ENCODE peak calls at places on chromosomes 4 and X, in eight cellular contexts. S is fibroblast of pulmonary artery, I is ovary, O is brain microvascular endothelial cell, W is cardiac fibroblast, J is A549, Z is lung, B is progenitor cell of endocrine pancreas. M is an unnamed sample.

GRCh38 chr4:83781434-83781833 is 245.5 kb downstream of the GPAT3 start:
- DNase-seq in S (no peak), I (no peak), O (no peak), W (no peak), J (no peak), Z (no peak), B (no peak), M (no peak)

GRCh38 chrX:17738002-17738713 is 865 bp downstream of the SCML1 start:
- DNase-seq in S (no peak), I (peak; percentile 63), O (peak; percentile 4), W (peak; percentile 36), J (peak; percentile 37), Z (peak; percentile 43), B (no peak), M (peak; percentile 26)

GRCh38 chr4:169271692-169272007 is 894 bp upstream of the SH3RF1 start:
- DNase-seq in S (no peak), I (no peak), O (no peak), W (no peak), J (no peak), Z (no peak), B (no peak), M (no peak)

GRCh38 chrX:73765776-73766465 is 202.9 kb downstream of the CHIC1 start:
- DNase-seq in S (no peak), I (no peak), O (no peak), W (no peak), J (no peak), Z (no peak), B (no peak), M (no peak)

GRCh38 chr4:165506780-165507305 is 128.0 kb downstream of the CPE start:
- DNase-seq in S (no peak), I (no peak), O (no peak), W (no peak), J (no peak), Z (no peak), B (no peak), M (no peak)

GRCh38 chr4:163544407-163545038 is 50.0 kb downstream of the TMA16 start:
- DNase-seq in S (peak; percentile 63), I (peak; percentile 51), O (peak; percentile 35), W (peak; percentile 66), J (peak; percentile 33), Z (peak; percentile 44), B (peak; percentile 41), M (peak; percentile 68)

GRCh38 chrX:109384569-109385174 is 97.2 kb downstream of the GUCY2F start:
- DNase-seq in S (peak; percentile 61), I (no peak), O (peak; percentile 18), W (peak; percentile 54), J (peak; percentile 11), Z (no peak), B (no peak), M (peak; percentile 32)

GRCh38 chr4:89489338-89489771 is 181.8 kb upstream of the GPRIN3 start:
- DNase-seq in S (no peak), I (no peak), O (no peak), W (no peak), J (no peak), Z (no peak), B (no peak), M (no peak)

GRCh38 chr4:26763649-26764048 is 97.0 kb upstream of the STIM2 start:
- DNase-seq in S (no peak), I (no peak), O (no peak), W (no peak), J (no peak), Z (no peak), B (no peak), M (no peak)

GRCh38 chr4:118224239-118224829 is 128.5 kb downstream of the PRSS12 start:
- DNase-seq in S (peak; percentile 81), I (no peak), O (peak; percentile 14), W (peak; percentile 82), J (peak; percentile 52), Z (no peak), B (no peak), M (no peak)

GRCh38 chr4:8401665-8402064 is 38.9 kb downstream of the ACOX3 start:
- DNase-seq in S (no peak), I (peak; percentile 23), O (no peak), W (no peak), J (no peak), Z (no peak), B (no peak), M (no peak)

GRCh38 chrX:41913476-41913875 is 9.9 kb downstream of the CASK start:
- DNase-seq in S (no peak), I (no peak), O (no peak), W (no peak), J (no peak), Z (no peak), B (no peak), M (no peak)

GRCh38 chr4:53128959-53129358 is 236.9 kb downstream of the SCFD2 start:
- DNase-seq in S (peak; percentile 68), I (peak; percentile 68), O (no peak), W (peak; percentile 43), J (no peak), Z (no peak), B (no peak), M (no peak)

GRCh38 chr4:55947912-55948725 is 626 bp upstream of the CEP135 start:
- DNase-seq in S (peak; percentile 97), I (no peak), O (peak; percentile 93), W (peak; percentile 97), J (peak; percentile 63), Z (no peak), B (no peak), M (peak; percentile 2)

GRCh38 chr4:153988446-153988845 is 199.6 kb upstream of the SFRP2 start:
- DNase-seq in S (peak; percentile 52), I (no peak), O (no peak), W (peak; percentile 31), J (no peak), Z (no peak), B (no peak), M (peak; percentile 20)

GRCh38 chrX:43557792-43558191 is 98.3 kb upstream of the MAOA start:
- DNase-seq in S (peak; percentile 74), I (peak; percentile 57), O (peak; percentile 49), W (peak; percentile 75), J (peak; percentile 68), Z (peak; percentile 53), B (peak; percentile 37), M (peak; percentile 55)

GRCh38 chr4:76434901-76435688 is at the start of gene SHROOM3:
- DNase-seq in S (no peak), I (no peak), O (peak; percentile 5), W (no peak), J (no peak), Z (no peak), B (no peak), M (peak; percentile 18)

GRCh38 chrX:49096419-49096818 is 16.7 kb upstream of the WDR45 start:
- DNase-seq in S (no peak), I (no peak), O (no peak), W (no peak), J (no peak), Z (no peak), B (no peak), M (no peak)
- TF ChIP-seq CTCF in S (no peak), I (no peak), O (no peak), W (no peak), J (no peak), Z (no peak), B (no peak), M (no peak)

GRCh38 chr4:69999420-69999819 is 3.7 kb downstream of the STATH start:
- DNase-seq in S (peak; percentile 19), I (no peak), O (no peak), W (peak; percentile 13), J (no peak), Z (no peak), B (no peak), M (no peak)

GRCh38 chr4:70000713-70001112 is 4.9 kb downstream of the STATH start:
- DNase-seq in S (no peak), I (no peak), O (no peak), W (no peak), J (no peak), Z (no peak), B (no peak), M (no peak)

GRCh38 chr4:69994782-69995181 is 984 bp upstream of the STATH start:
- DNase-seq in S (no peak), I (no peak), O (no peak), W (no peak), J (no peak), Z (no peak), B (no peak), M (no peak)

GRCh38 chr4:69991016-69991415 is 4.8 kb upstream of the STATH start:
- DNase-seq in S (no peak), I (no peak), O (no peak), W (no peak), J (no peak), Z (no peak), B (no peak), M (no peak)

DNA sequence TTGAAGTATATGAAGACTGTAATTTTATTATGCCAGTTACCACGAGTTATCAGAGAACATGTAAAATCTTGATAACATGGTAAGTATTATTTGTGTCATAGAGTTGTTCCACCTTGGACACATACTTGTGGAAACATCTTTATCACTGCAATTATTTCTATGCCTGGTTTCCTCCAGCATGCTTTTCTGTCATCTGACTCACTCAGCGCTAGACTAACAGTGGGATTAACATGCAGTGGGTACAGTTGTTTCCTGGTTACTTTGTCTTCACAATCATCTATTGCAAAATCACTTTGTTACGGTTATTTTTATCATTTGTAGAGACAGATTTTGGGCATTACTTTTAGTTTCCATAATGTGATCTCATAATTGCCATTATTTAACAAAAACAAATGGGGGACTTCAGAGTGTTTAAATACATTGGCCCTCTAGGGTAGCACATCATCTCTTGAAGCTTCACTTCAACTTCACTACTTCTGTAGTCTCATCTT is at the start of gene STATH:
- DNase-seq in S (peak; percentile 71), I (no peak), O (no peak), W (peak; percentile 5), J (no peak), Z (no peak), B (no peak), M (no peak)
- TF ChIP-seq CTCF in S (no peak), I (no peak), O (no peak), W (no peak), J (no peak), Z (no peak), B (no peak), M (no peak)

DNA sequence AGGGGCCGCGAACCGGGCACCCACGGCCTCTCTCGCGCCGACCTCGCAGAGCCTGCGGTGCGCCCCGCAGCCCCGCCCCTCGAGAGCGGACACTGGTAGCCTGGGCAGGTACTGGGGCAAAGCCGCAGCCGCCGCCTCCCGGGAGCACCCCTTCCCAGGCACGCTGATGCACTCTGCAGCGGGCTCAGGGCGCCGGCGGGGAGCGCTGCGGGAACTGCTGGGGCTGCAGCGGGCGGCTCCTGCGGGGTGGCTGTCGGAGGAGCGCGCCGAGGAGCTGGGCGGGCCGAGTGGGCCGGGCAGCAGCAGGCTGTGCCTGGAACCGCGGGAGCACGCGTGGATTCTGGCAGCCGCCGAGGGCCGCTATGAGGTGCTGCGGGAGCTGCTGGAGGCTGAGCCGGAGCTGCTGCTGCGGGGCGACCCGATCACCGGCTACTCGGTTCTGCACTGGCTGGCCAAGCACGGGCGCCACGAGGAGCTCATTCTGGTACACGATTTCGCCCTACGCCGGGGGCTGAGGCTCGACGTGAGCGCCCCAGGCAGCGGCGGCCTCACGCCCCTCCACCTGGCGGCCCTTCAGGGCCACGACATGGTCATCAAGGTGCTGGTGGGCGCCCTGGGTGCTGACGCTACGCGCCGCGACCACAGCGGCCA is 419 bp downstream of the SOWAHD start:
- DNase-seq in S (no peak), I (peak; percentile 22), O (no peak), W (no peak), J (no peak), Z (no peak), B (peak; percentile 25), M (peak; percentile 5)
- TF ChIP-seq CTCF in S (no peak), I (no peak), O (no peak), W (no peak), J (no peak), Z (no peak), B (no peak), M (peak; percentile 10)

GRCh38 chrX:56114437-56114787 is 117.7 kb upstream of the KLF8 start:
- DNase-seq in S (no peak), I (no peak), O (no peak), W (no peak), J (no peak), Z (no peak), B (no peak), M (no peak)

GRCh38 chrX:56113785-56114436 is 118.2 kb upstream of the KLF8 start:
- DNase-seq in S (no peak), I (no peak), O (no peak), W (no peak), J (no peak), Z (no peak), B (no peak), M (no peak)
- TF ChIP-seq CTCF in S (no peak), I (no peak), O (no peak), W (no peak), J (no peak), Z (no peak), B (no peak), M (no peak)